ENCODE peak calls at places on chromosomes 6 and 20, in four cellular contexts. S is GM12878, A is K562, U is HepG2. B is an unnamed sample.

GRCh38 chr6:35280903-35281302 is 16.7 kb upstream of the DEF6 start:
- DNase-seq in S (no peak), A (no peak), U (no peak), B (peak)

GRCh38 chr20:63850689-63851547 is 10.4 kb upstream of the ABHD16B start:
- DNase-seq in S (peak), A (no peak), U (no peak), B (no peak)

GRCh38 chr6:6915813-6916547 is 191.8 kb upstream of the RREB1 start:
- DNase-seq in S (no peak), A (no peak), U (no peak), B (no peak)

GRCh38 chr6:153976921-153977693 is 61.9 kb upstream of the OPRM1 start:
- DNase-seq in S (peak), A (no peak), U (no peak), B (no peak)

GRCh38 chr20:10921491-10922010 is 247.8 kb upstream of the JAG1 start:
- DNase-seq in S (no peak), A (no peak), U (no peak), B (no peak)

GRCh38 chr20:41058007-41058673 is 29.5 kb downstream of the TOP1 start:
- DNase-seq in S (no peak), A (no peak), U (peak), B (no peak)

GRCh38 chr6:2823104-2823850 is 18.4 kb downstream of the SERPINB1 start:
- DNase-seq in S (no peak), A (no peak), U (no peak), B (no peak)

GRCh38 chr6:41371992-41372525 is 36.7 kb downstream of the NCR2 start:
- DNase-seq in S (no peak), A (no peak), U (no peak), B (no peak)

GRCh38 chr6:160170018-160170680 is 48.5 kb downstream of the SLC22A1 start:
- DNase-seq in S (no peak), A (no peak), U (no peak), B (no peak)

GRCh38 chr20:32004963-32005362 is 5.3 kb upstream of the CCM2L start:
- DNase-seq in S (no peak), A (peak), U (no peak), B (no peak)

GRCh38 chr6:148700713-148701392 is 46.0 kb upstream of the UST start:
- DNase-seq in S (no peak), A (no peak), U (no peak), B (no peak)

GRCh38 chr20:46670585-46671584 is 18.4 kb downstream of the TP53RK start:
- DNase-seq in S (no peak), A (no peak), U (peak), B (no peak)

GRCh38 chr6:13987400-13987865 is 62.7 kb downstream of the RNF182 start:
- DNase-seq in S (no peak), A (peak), U (no peak), B (no peak)

GRCh38 chr6:114090626-114091025 is 119.7 kb upstream of the HDAC2 start:
- DNase-seq in S (no peak), A (no peak), U (no peak), B (no peak)

GRCh38 chr20:5918856-5919633 is 31.3 kb downstream of the TRMT6 start:
- DNase-seq in S (no peak), A (no peak), U (peak), B (no peak)

GRCh38 chr6:5068153-5068751 is 16.9 kb upstream of the PPP1R3G start:
- DNase-seq in S (no peak), A (no peak), U (peak), B (no peak)

GRCh38 chr6:129140571-129140970 is 257.6 kb downstream of the LAMA2 start:
- DNase-seq in S (no peak), A (no peak), U (no peak), B (no peak)

GRCh38 chr6:52180787-52181558 is 5.2 kb upstream of the IL17A start:
- DNase-seq in S (peak), A (no peak), U (no peak), B (no peak)

GRCh38 chr6:5036309-5036708 is 32.5 kb upstream of the RPP40 start:
- DNase-seq in S (no peak), A (peak), U (peak), B (no peak)

GRCh38 chr6:94215614-94216013 is 796.3 kb upstream of the EPHA7 start:
- DNase-seq in S (no peak), A (no peak), U (no peak), B (no peak)

GRCh38 chr6:123022980-123023379 is 26.9 kb downstream of the CLVS2 start:
- DNase-seq in S (no peak), A (no peak), U (no peak), B (no peak)

GRCh38 chr20:10919549-10920140 is 245.8 kb upstream of the JAG1 start:
- DNase-seq in S (no peak), A (no peak), U (no peak), B (no peak)

GRCh38 chr6:108168501-108168979 is 2.7 kb downstream of the NR2E1 start:
- DNase-seq in S (no peak), A (no peak), U (peak), B (no peak)

GRCh38 chr6:47241742-47242482 is 67.8 kb downstream of the TNFRSF21 start:
- DNase-seq in S (no peak), A (no peak), U (no peak), B (no peak)

GRCh38 chr6:129645371-129646139 is 64.4 kb downstream of the ARHGAP18 start:
- DNase-seq in S (no peak), A (no peak), U (peak), B (no peak)

GRCh38 chr6:20202070-20202658 is 10.1 kb downstream of the MBOAT1 start:
- DNase-seq in S (peak), A (peak), U (peak), B (no peak)

DNA sequence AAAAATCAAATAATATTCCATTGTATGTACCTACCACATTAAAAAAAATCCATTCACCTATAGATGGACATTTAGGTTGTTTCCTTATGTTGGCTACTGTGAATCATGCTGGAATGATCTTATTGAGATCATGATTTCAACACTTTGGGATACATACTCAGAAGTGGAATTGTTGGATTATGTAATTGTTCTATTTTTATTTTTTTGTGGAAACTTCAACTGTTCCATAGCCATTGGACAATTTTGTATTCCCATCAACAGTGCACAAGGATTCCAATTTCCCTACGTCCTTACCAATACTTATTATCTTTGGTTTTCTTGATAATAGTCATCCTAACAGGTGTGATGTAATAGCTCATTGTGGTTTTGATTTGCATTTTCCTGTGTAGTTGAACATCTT is 834.0 kb downstream of the MAFB start:
- DNase-seq in S (no peak), A (no peak), U (no peak), B (no peak)
- TF ChIP-seq TARDBP in S (no peak), A (no peak), U (no peak), B (no peak)

GRCh38 chr20:43694763-43695162 is 27.8 kb downstream of the MYBL2 start:
- DNase-seq in S (no peak), A (no peak), U (no peak), B (no peak)

GRCh38 chr20:43689165-43689564 is 22.3 kb downstream of the MYBL2 start:
- DNase-seq in S (no peak), A (no peak), U (no peak), B (no peak)

GRCh38 chr20:43695571-43695970 is 28.7 kb downstream of the MYBL2 start:
- DNase-seq in S (no peak), A (no peak), U (no peak), B (no peak)

GRCh38 chr20:43690943-43691598 is 24.2 kb downstream of the MYBL2 start:
- DNase-seq in S (no peak), A (peak), U (no peak), B (no peak)

GRCh38 chr20:43691928-43692524 is 25.1 kb downstream of the MYBL2 start:
- DNase-seq in S (no peak), A (peak), U (peak), B (peak)
- TF ChIP-seq TARDBP in S (no peak), A (no peak), U (no peak), B (no peak)

GRCh38 chr20:57663241-57663640 is 43.0 kb upstream of the ZBP1 start:
- DNase-seq in S (no peak), A (no peak), U (no peak), B (no peak)
- TF ChIP-seq TARDBP in S (no peak), A (no peak), U (no peak), B (no peak)

GRCh38 chr6:107128175-107128574 is 12.9 kb upstream of the BEND3 start:
- DNase-seq in S (no peak), A (no peak), U (no peak), B (no peak)
- TF ChIP-seq TARDBP in S (no peak), A (no peak), U (no peak), B (no peak)